ENCODE peak calls at places on chromosomes 1 and 21, in nine cellular contexts. J is T-helper 22 cell; P is activated T-helper 1 cell treated with Interleukin-2 at 50 U/mL for 16 hours; U is ELR; D is stimulated activated CD4-positive, alpha-beta T cell treated with anti-CD3 and anti-CD28 coated beads, Interleukin-4, amount 100 ng/mL, for 4 hours; S is HFFc6; Q is heart right ventricle; G is neural progenitor cell; E is GM04504. F is an unnamed sample.

GRCh38 chr1:241926141-241926540 is 31.4 kb upstream of the BECN2 start:
- DNase-seq in S (no peak), G (no peak), E (no peak), J (no peak), D (no peak), U (no peak), P (no peak), Q (no peak), F (no peak)

GRCh38 chr1:167207940-167208623 is 12.6 kb upstream of the POU2F1 start:
- DNase-seq in S (no peak), Q (no peak), D (no peak), E (no peak), G (no peak), J (no peak), P (no peak), U (peak), F (no peak)

GRCh38 chr1:45512641-45513054 is 9.0 kb downstream of the PRDX1 start:
- DNase-seq in U (peak), Q (no peak), G (peak), S (peak), E (no peak), P (peak), D (peak), J (peak), F (peak)

GRCh38 chr1:50620680-50621329 is 197.6 kb upstream of the DMRTA2 start:
- DNase-seq in Q (no peak), S (no peak), U (peak), J (no peak), E (no peak), P (no peak), G (peak), D (no peak), F (no peak)

GRCh38 chr21:43734830-43735229 is 15.9 kb downstream of the PDXK start:
- DNase-seq in S (no peak), U (no peak), E (no peak), G (no peak), D (no peak), P (no peak), J (no peak), Q (no peak), F (no peak)

GRCh38 chr1:92084651-92085050 is 4.5 kb downstream of the BTBD8 start:
- DNase-seq in E (no peak), P (no peak), J (no peak), D (no peak), S (no peak), Q (no peak), U (no peak), G (no peak), F (no peak)

GRCh38 chr1:201361652-201362504 is 15.6 kb downstream of the TNNT2 start:
- DNase-seq in E (no peak), Q (no peak), S (peak), U (peak), D (no peak), J (no peak), P (no peak), G (peak), F (no peak)

GRCh38 chr1:205032512-205032911 is 10.5 kb upstream of the CNTN2 start:
- DNase-seq in S (no peak), J (no peak), U (no peak), Q (no peak), D (no peak), E (no peak), G (no peak), P (no peak), F (no peak)

GRCh38 chr1:36321119-36321951 is 2.1 kb downstream of the EVA1B start:
- DNase-seq in P (no peak), Q (peak), S (peak), G (peak), E (peak), U (peak), J (no peak), D (peak), F (no peak)

GRCh38 chr1:58402444-58402843 is 144.1 kb downstream of the OMA1 start:
- DNase-seq in S (no peak), J (no peak), Q (no peak), U (peak), D (no peak), G (no peak), P (no peak), E (no peak), F (no peak)

GRCh38 chr1:34711469-34711868 is 43.4 kb upstream of the GJB5 start:
- DNase-seq in P (no peak), G (peak), U (peak), S (no peak), Q (no peak), D (no peak), J (no peak), E (no peak), F (no peak)

F was measured in Panc1.